ENCODE peak calls at places on chromosomes 13 and 19, in nine cellular contexts. I, L, S, T, Z, O, R, K and J are unnamed samples.

GRCh38 chr19:52778811-52779210 is 7.8 kb downstream of the ZNF600 start:
- DNase-seq in I (no peak), L (no peak), S (no peak), T (no peak), Z (no peak), O (peak; percentile 8), R (no peak), K (no peak), J (no peak)

GRCh38 chr13:33017410-33017929 is 1.2 kb downstream of the KL start:
- DNase-seq in I (no peak), L (peak; percentile 33), S (peak; percentile 66), T (peak; percentile 63), Z (no peak), O (peak; percentile 38), R (peak; percentile 54), K (no peak), J (peak; percentile 30)

GRCh38 chr13:25217023-25217909 is 45.2 kb upstream of the AMER2 start:
- DNase-seq in I (no peak), L (no peak), S (no peak), T (no peak), Z (peak; percentile 2), O (peak; percentile 70), R (no peak), K (no peak), J (no peak)

GRCh38 chr19:38990949-38991697 is 15.6 kb upstream of the FBXO17 start:
- DNase-seq in I (no peak), L (no peak), S (no peak), T (no peak), Z (peak; percentile 60), O (peak; percentile 58), R (no peak), K (no peak), J (no peak)

GRCh38 chr19:34351382-34351802 is 13.6 kb upstream of the GPI start:
- DNase-seq in I (no peak), L (no peak), S (no peak), T (peak; percentile 35), Z (peak; percentile 4), O (no peak), R (no peak), K (no peak), J (no peak)

GRCh38 chr13:31890946-31891345 is 140.6 kb upstream of the FRY start:
- DNase-seq in I (no peak), L (no peak), S (no peak), T (no peak), Z (no peak), O (peak; percentile 57), R (no peak), K (no peak), J (no peak)

GRCh38 chr19:10979950-10980349 is 19.1 kb downstream of the SMARCA4 start:
- DNase-seq in I (no peak), L (peak; percentile 95), S (no peak), T (no peak), Z (no peak), O (peak; percentile 66), R (no peak), K (no peak), J (peak; percentile 95)

GRCh38 chr13:45367358-45367757 is 26.4 kb upstream of the TPT1 start:
- DNase-seq in I (no peak), L (peak; percentile 63), S (peak; percentile 72), T (peak; percentile 80), Z (peak; percentile 93), O (peak; percentile 94), R (no peak), K (peak; percentile 95), J (peak; percentile 84)

GRCh38 chr19:10227215-10227971 is 3.7 kb downstream of the S1PR2 start:
- DNase-seq in I (peak; percentile 74), L (no peak), S (peak; percentile 61), T (no peak), Z (no peak), O (peak; percentile 44), R (no peak), K (no peak), J (no peak)

GRCh38 chr19:58578430-58578925 is 5.3 kb upstream of the MZF1 start:
- DNase-seq in I (no peak), L (no peak), S (no peak), T (no peak), Z (no peak), O (peak; percentile 46), R (no peak), K (no peak), J (no peak)

GRCh38 chr13:110425444-110425780 is 118.3 kb downstream of the COL4A2 start:
- DNase-seq in I (no peak), L (no peak), S (no peak), T (no peak), Z (no peak), O (no peak), R (no peak), K (no peak), J (no peak)

GRCh38 chr13:74288361-74288911 is 154.2 kb upstream of the KLF12 start:
- DNase-seq in I (peak; percentile 10), L (peak; percentile 26), S (peak; percentile 46), T (peak; percentile 46), Z (no peak), O (no peak), R (peak; percentile 13), K (no peak), J (peak; percentile 31)

GRCh38 chr13:74289130-74289529 is 154.9 kb upstream of the KLF12 start:
- DNase-seq in I (no peak), L (no peak), S (no peak), T (no peak), Z (no peak), O (no peak), R (no peak), K (no peak), J (no peak)

GRCh38 chr13:74287672-74288169 is 153.5 kb upstream of the KLF12 start:
- DNase-seq in I (peak; percentile 56), L (peak; percentile 87), S (peak; percentile 90), T (peak; percentile 89), Z (peak; percentile 40), O (peak; percentile 55), R (peak; percentile 94), K (no peak), J (peak; percentile 88)

GRCh38 chr13:74289861-74290260 is 155.7 kb upstream of the KLF12 start:
- DNase-seq in I (peak; percentile 10), L (no peak), S (no peak), T (no peak), Z (no peak), O (no peak), R (no peak), K (no peak), J (no peak)

GRCh38 chr13:74290324-74290773 is 156.1 kb upstream of the KLF12 start:
- DNase-seq in I (peak; percentile 47), L (peak; percentile 91), S (peak; percentile 93), T (peak; percentile 54), Z (peak; percentile 49), O (peak; percentile 73), R (peak; percentile 52), K (peak; percentile 73), J (peak; percentile 88)
- TF ChIP-seq EZH2phosphoT487 in I (no peak), L (no peak), S (no peak), T (no peak), Z (no peak), O (no peak), R (no peak), K (no peak), J (no peak)

DNA sequence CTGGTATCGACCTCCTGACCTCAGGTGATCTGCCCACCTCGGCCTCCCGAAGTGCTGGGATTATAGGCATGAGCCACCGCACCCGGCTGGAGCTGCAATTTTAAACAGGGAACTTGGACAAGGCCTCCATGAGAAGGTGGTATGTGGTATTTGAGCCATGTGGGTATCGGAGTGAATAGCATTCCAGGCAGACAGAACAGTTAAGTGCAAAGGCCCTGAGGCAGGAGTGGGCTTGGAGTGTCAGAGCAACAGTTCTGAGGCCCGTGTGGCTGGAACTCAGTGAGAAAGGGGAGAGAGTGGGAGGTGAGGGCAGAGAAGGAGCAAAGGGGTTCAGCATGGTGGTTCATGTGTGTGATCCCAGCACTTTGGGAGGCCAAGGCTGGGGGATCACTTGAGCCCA is 2.9 kb downstream of the RCN3 start:
- DNase-seq in I (no peak), L (no peak), S (no peak), T (no peak), Z (no peak), O (no peak), R (no peak), K (no peak), J (no peak)
- H3K4me3 ChIP-seq in I (no peak overlapping the region), L (no peak overlapping the region), S (no peak overlapping the region), T (no peak overlapping the region), Z (no peak overlapping the region), O (no peak overlapping the region), R (no peak overlapping the region), K (no peak overlapping the region), J (no peak overlapping the region)

GRCh38 chr13:73334459-73334858 is 275.7 kb downstream of the KLF5 start:
- DNase-seq in I (no peak), L (no peak), S (no peak), T (no peak), Z (peak; percentile 67), O (peak; percentile 56), R (no peak), K (no peak), J (no peak)
- TF ChIP-seq EZH2phosphoT487 in I (no peak), L (no peak), S (no peak), T (no peak), Z (no peak), O (no peak), R (no peak), K (no peak), J (no peak)

GRCh38 chr19:42201489-42202289 is 15.8 kb downstream of the DEDD2 start:
- DNase-seq in I (no peak), L (peak; percentile 36), S (no peak), T (no peak), Z (no peak), O (no peak), R (no peak), K (no peak), J (peak; percentile 24)

GRCh38 chr19:42203700-42204099 is 13.8 kb downstream of the DEDD2 start:
- DNase-seq in I (no peak), L (no peak), S (no peak), T (no peak), Z (no peak), O (no peak), R (no peak), K (no peak), J (no peak)

GRCh38 chr19:42200116-42200740 is 17.2 kb downstream of the DEDD2 start:
- DNase-seq in I (no peak), L (no peak), S (no peak), T (no peak), Z (no peak), O (no peak), R (no peak), K (no peak), J (no peak)

GRCh38 chr19:42204684-42205083 is 12.8 kb downstream of the DEDD2 start:
- DNase-seq in I (no peak), L (no peak), S (peak; percentile 37), T (no peak), Z (no peak), O (no peak), R (no peak), K (no peak), J (no peak)

GRCh38 chr19:42202290-42202867 is 15.1 kb downstream of the DEDD2 start:
- DNase-seq in I (no peak), L (no peak), S (no peak), T (no peak), Z (no peak), O (no peak), R (no peak), K (no peak), J (no peak)
- H3K4me3 ChIP-seq in I (no peak overlapping the region), L (no peak overlapping the region), S (no peak overlapping the region), T (no peak overlapping the region), Z (no peak overlapping the region), O (no peak overlapping the region), R (no peak overlapping the region), K (no peak overlapping the region), J (no peak overlapping the region)